ENCODE peak calls at places on chromosomes 5 and 9, in nine cellular contexts. S, F, P, G, T, W, M, A and O are unnamed samples.

GRCh38 chr9:74570879-74571512 is 73.9 kb downstream of the RORB start:
- DNase-seq in W (no peak), P (no peak), M (no peak), G (peak), T (peak), F (no peak), A (no peak), S (peak), O (peak)

GRCh38 chr5:79546782-79547428 is 33.0 kb upstream of the HOMER1 start:
- DNase-seq in F (no peak), P (peak), M (no peak), G (no peak), W (no peak), A (no peak), S (no peak), T (peak), O (no peak)

GRCh38 chr9:79976501-79977444 is 405.0 kb downstream of the TLE4 start:
- DNase-seq in F (no peak), P (no peak), S (no peak), G (no peak), T (no peak), M (no peak), A (no peak), W (no peak), O (no peak)

GRCh38 chr9:78261403-78262001 is 25.6 kb downstream of the CEP78 start:
- DNase-seq in F (no peak), G (peak), P (peak), M (no peak), S (peak), W (no peak), A (peak), T (peak), O (no peak)

GRCh38 chr5:32583582-32584232 is 1.6 kb upstream of the SUB1 start:
- DNase-seq in G (no peak), W (no peak), S (no peak), M (no peak), T (no peak), F (no peak), A (no peak), P (no peak), O (peak)

GRCh38 chr5:169695025-169695625 is 58.0 kb downstream of the DOCK2 start:
- DNase-seq in S (no peak), F (no peak), T (peak), W (no peak), A (no peak), P (no peak), G (no peak), M (no peak), O (no peak)

GRCh38 chr5:32217886-32218396 is 43.8 kb upstream of the GOLPH3 start:
- DNase-seq in A (no peak), P (no peak), M (no peak), S (no peak), W (no peak), F (no peak), G (peak), T (peak), O (no peak)

GRCh38 chr5:142884029-142884428 is 113.9 kb downstream of the ARHGAP26 start:
- DNase-seq in T (no peak), A (no peak), S (no peak), M (no peak), P (no peak), G (no peak), F (no peak), W (no peak), O (no peak)

GRCh38 chr9:100602302-100602930 is 24.5 kb downstream of the CAVIN4 start:
- DNase-seq in A (peak), F (no peak), M (no peak), P (no peak), W (no peak), T (peak), S (peak), G (peak), O (peak)

GRCh38 chr5:123421773-123422172 is 1.4 kb downstream of the CEP120 start:
- DNase-seq in P (no peak), W (no peak), A (no peak), F (no peak), S (peak), M (no peak), G (no peak), T (no peak), O (no peak)

GRCh38 chr9:76818271-76818670 is 54.0 kb downstream of the PCA3 start:
- DNase-seq in P (peak), W (peak), G (peak), A (peak), F (no peak), T (peak), M (no peak), S (peak), O (no peak)

GRCh38 chr5:149581931-149582768 is 852 bp downstream of the ARHGEF37 start:
- DNase-seq in A (no peak), S (peak), F (no peak), P (no peak), M (no peak), T (peak), G (no peak), W (no peak), O (peak)

GRCh38 chr5:95600557-95600956 is 19.3 kb upstream of the GPR150 start:
- DNase-seq in P (peak), F (no peak), A (peak), G (no peak), S (no peak), M (no peak), T (no peak), W (peak), O (no peak)
- TF ChIP-seq CTCF in P (no peak), F (no peak), A (no peak), G (no peak), S (no peak), M (no peak), T (no peak), W (no peak), O (no peak)

DNA sequence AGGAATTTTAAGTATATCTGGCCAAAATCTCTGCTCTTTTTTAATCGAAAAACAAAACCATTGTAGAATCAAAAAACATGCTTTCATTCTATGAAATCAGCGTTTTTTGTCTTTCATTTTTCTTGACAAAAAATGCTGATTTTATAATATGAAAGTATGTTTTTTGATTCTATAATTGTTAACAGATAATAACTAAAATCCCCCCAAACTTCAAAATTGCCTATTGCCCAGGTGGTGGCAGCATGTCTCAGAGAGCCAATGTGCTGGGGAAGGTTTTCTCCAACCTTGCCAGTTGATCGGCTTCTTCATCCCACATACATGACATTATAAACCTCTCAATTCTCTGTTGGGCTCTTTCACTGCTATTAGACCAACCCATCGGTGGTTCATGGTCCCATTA is 5.1 kb upstream of the SMIM15 start:
- DNase-seq in W (no peak), G (peak), S (peak), T (peak), F (no peak), P (no peak), A (peak), M (no peak), O (no peak)
- TF ChIP-seq CTCF in W (peak), G (peak), S (peak), T (peak), F (no peak), P (peak), A (peak), M (no peak), O (no peak)

GRCh38 chr5:136065588-136065987 is 36.8 kb downstream of the TGFBI start:
- DNase-seq in G (no peak), M (no peak), A (no peak), T (no peak), S (no peak), F (no peak), P (no peak), W (no peak), O (no peak)

GRCh38 chr5:136063778-136064465 is 35.1 kb downstream of the TGFBI start:
- DNase-seq in M (no peak), F (no peak), S (no peak), G (no peak), T (no peak), W (no peak), P (no peak), A (no peak), O (no peak)

GRCh38 chr5:136064510-136064909 is 35.7 kb downstream of the TGFBI start:
- DNase-seq in T (peak), S (no peak), F (no peak), A (peak), P (no peak), W (no peak), G (no peak), M (no peak), O (no peak)

GRCh38 chr5:136067422-136067821 is 38.6 kb downstream of the TGFBI start:
- DNase-seq in P (no peak), W (no peak), A (no peak), S (no peak), F (no peak), T (no peak), M (no peak), G (no peak), O (no peak)

GRCh38 chr5:136066705-136067271 is 38.0 kb downstream of the TGFBI start:
- DNase-seq in M (no peak), W (no peak), T (no peak), F (no peak), G (no peak), P (peak), A (peak), S (peak), O (no peak)
- TF ChIP-seq CTCF in M (no peak), W (peak), T (no peak), F (no peak), G (peak), P (peak), A (no peak), S (no peak), O (no peak)

GRCh38 chr5:37047947-37048346 is 171.4 kb downstream of the NIPBL start:
- DNase-seq in P (no peak), W (no peak), A (no peak), S (no peak), F (no peak), T (no peak), G (no peak), M (no peak), O (no peak)

GRCh38 chr5:37044120-37044519 is 167.6 kb downstream of the NIPBL start:
- DNase-seq in M (no peak), P (no peak), A (no peak), T (no peak), W (no peak), G (no peak), F (no peak), S (no peak), O (no peak)

GRCh38 chr5:37045703-37046102 is 169.1 kb downstream of the NIPBL start:
- DNase-seq in P (no peak), T (no peak), M (no peak), F (no peak), A (no peak), S (no peak), G (no peak), W (no peak), O (no peak)

GRCh38 chr5:37039824-37040223 is 163.3 kb downstream of the NIPBL start:
- DNase-seq in P (no peak), S (no peak), F (no peak), G (no peak), A (no peak), M (no peak), W (no peak), T (no peak), O (no peak)

GRCh38 chr5:37043693-37044092 is 167.1 kb downstream of the NIPBL start:
- DNase-seq in A (no peak), S (peak), F (no peak), W (no peak), M (no peak), G (no peak), P (no peak), T (peak), O (no peak)
- TF ChIP-seq CTCF in A (no peak), S (no peak), F (no peak), W (no peak), M (no peak), G (peak), P (no peak), T (peak), O (no peak)

DNA sequence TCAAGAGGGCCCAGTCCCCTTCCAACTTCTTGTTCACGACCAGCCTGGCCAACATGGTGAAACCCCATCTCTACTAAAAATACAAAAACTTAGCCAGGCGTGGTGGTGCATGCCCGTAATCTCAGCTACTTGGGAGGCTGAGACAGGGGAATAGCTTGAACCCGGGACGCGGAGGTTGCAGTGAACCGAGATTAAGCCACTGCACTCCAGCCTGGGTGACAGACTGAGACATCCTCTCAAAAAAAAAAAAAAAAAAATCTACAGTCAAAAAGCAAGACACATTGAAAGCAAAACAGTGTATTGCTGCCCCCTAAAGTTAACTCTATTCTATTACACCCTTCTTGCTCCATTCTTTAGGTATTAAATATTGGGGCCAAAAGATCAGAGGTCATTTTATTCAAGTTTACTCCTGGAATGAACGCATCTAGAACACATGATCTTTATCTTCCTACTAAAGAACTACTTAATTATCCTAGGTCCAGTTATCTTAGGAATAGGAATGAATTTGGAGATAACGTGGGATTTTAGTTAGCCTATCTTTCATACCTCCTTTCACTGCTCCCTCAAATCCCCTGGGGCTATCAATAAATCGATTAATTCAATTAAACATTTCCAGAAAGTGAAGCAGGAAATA is 2.4 kb downstream of the ATG12 start:
- DNase-seq in W (no peak), P (no peak), M (peak), A (no peak), T (peak), G (peak), F (peak), S (peak), O (no peak)
- TF ChIP-seq CTCF in W (peak), P (peak), M (peak), A (peak), T (peak), G (peak), F (peak), S (peak), O (peak)

DNA sequence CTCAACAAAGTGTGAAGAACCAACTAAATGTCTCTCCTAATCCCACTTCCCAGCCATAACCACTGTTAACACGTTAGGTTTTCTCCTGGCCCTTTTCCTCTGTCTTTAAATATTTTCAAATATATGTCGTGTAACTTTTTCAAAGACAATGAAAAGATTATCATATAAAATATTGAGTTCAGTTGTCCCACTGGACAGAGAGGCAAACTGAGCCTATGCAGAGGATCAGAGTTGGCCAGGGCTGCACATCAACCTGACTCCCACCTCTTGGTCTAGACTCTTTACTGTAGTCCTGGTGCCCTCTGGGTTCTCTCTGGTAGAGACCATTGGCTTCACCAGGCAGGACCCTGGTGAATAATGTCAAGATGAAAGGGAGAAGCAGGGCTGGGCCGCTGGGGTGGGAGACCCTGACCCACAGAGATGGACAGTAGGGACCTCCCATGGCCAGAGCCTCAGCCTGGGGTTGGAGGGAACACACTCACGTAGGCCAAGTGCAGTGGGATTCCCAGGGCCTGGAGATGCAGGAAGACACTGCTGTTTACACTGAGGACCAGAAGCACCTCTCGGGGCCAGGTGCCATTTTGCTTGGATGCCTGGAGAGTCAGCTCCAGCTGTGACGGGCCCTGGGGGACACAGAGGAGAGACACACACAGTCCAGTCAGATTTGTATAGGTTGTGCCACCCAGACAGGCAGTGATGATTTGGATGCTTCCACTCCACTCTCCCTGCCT is 25.1 kb downstream of the ENG start:
- DNase-seq in W (no peak), F (no peak), A (no peak), G (no peak), S (no peak), T (no peak), P (no peak), M (no peak), O (no peak)
- TF ChIP-seq CTCF in W (no peak), F (no peak), A (no peak), G (no peak), S (no peak), T (no peak), P (no peak), M (no peak), O (no peak)